ENCODE peak calls at places on chromosome 13, in five cellular contexts. E is iris pigment epithelial cell, O is immature natural killer cell, Y is NCI-H524, F is AG04450. Z is an unnamed sample.

GRCh38 chr13:33639158-33639557 is 178.8 kb upstream of the RFC3 start:
- DNase-seq in E (peak; percentile 91), O (no peak), Y (peak; percentile 85), F (peak; percentile 34), Z (no peak)

GRCh38 chr13:30111810-30112209 is 195.5 kb downstream of the KATNAL1 start:
- DNase-seq in E (no peak), O (no peak), Y (peak; percentile 9), F (no peak), Z (peak; percentile 35)

GRCh38 chr13:59755647-59756290 is 408.0 kb downstream of the DIAPH3 start:
- DNase-seq in E (no peak), O (no peak), Y (no peak), F (no peak), Z (no peak)

GRCh38 chr13:70088926-70089325 is 18.7 kb upstream of the ATXN8OS start:
- DNase-seq in E (no peak), O (no peak), Y (no peak), F (no peak), Z (no peak)

GRCh38 chr13:48178126-48178525 is 54.9 kb upstream of the ITM2B start:
- DNase-seq in E (no peak), O (no peak), Y (no peak), F (no peak), Z (no peak)

GRCh38 chr13:106372199-106373160 is 163.0 kb downstream of the EFNB2 start:
- DNase-seq in E (peak; percentile 97), O (no peak), Y (peak; percentile 49), F (no peak), Z (no peak)

GRCh38 chr13:100659578-100659977 is 15.0 kb downstream of the TMTC4 start:
- DNase-seq in E (no peak), O (no peak), Y (no peak), F (no peak), Z (no peak)

GRCh38 chr13:61136101-61136500 is 279.5 kb downstream of the PCDH20 start:
- DNase-seq in E (peak; percentile 0), O (no peak), Y (no peak), F (no peak), Z (no peak)

GRCh38 chr13:50124536-50125305 is 109.5 kb downstream of the KCNRG start:
- DNase-seq in E (peak; percentile 63), O (peak; percentile 95), Y (peak; percentile 78), F (no peak), Z (peak; percentile 94)

GRCh38 chr13:41398494-41399190 is 58.7 kb upstream of the RGCC start:
- DNase-seq in E (no peak), O (no peak), Y (no peak), F (no peak), Z (no peak)

GRCh38 chr13:86882835-86883234 is 788.3 kb upstream of the SLITRK5 start:
- DNase-seq in E (no peak), O (no peak), Y (no peak), F (no peak), Z (no peak)

GRCh38 chr13:107835339-107836018 is 379.9 kb downstream of the LIG4 start:
- DNase-seq in E (peak; percentile 92), O (no peak), Y (no peak), F (peak; percentile 63), Z (no peak)

GRCh38 chr13:110610955-110611595 is 4.3 kb upstream of the NAXD start:
- DNase-seq in E (no peak), O (no peak), Y (no peak), F (no peak), Z (peak; percentile 33)

GRCh38 chr13:27183561-27184147 is 12.0 kb upstream of the USP12 start:
- DNase-seq in E (peak; percentile 82), O (no peak), Y (no peak), F (no peak), Z (no peak)

GRCh38 chr13:34913040-34913439 is 29.0 kb upstream of the NBEA start:
- DNase-seq in E (peak; percentile 10), O (no peak), Y (no peak), F (no peak), Z (peak; percentile 4)

GRCh38 chr13:22009500-22009899 is 338.6 kb downstream of the FGF9 start:
- DNase-seq in E (no peak), O (no peak), Y (no peak), F (no peak), Z (peak; percentile 92)

GRCh38 chr13:92225861-92226260 is 827.4 kb downstream of the GPC5 start:
- DNase-seq in E (no peak), O (no peak), Y (no peak), F (no peak), Z (no peak)

GRCh38 chr13:46392967-46393366 is 5.9 kb upstream of the RUBCNL start:
- DNase-seq in E (no peak), O (no peak), Y (no peak), F (no peak), Z (no peak)

GRCh38 chr13:79776538-79776937 is 295.6 kb downstream of the NDFIP2 start:
- DNase-seq in E (peak; percentile 40), O (no peak), Y (no peak), F (no peak), Z (no peak)

GRCh38 chr13:39224841-39225240 is 186.6 kb downstream of the NHLRC3 start:
- DNase-seq in E (no peak), O (no peak), Y (no peak), F (no peak), Z (no peak)

GRCh38 chr13:33213024-33213795 is 72.3 kb downstream of the STARD13 start:
- DNase-seq in E (peak; percentile 66), O (no peak), Y (no peak), F (no peak), Z (no peak)

GRCh38 chr13:79519252-79519651 is 38.3 kb downstream of the NDFIP2 start:
- DNase-seq in E (peak; percentile 52), O (no peak), Y (no peak), F (no peak), Z (no peak)

GRCh38 chr13:48749144-48749543 is 95.4 kb downstream of the CYSLTR2 start:
- DNase-seq in E (peak; percentile 87), O (no peak), Y (no peak), F (no peak), Z (no peak)

Z was measured in RPMI8226.